ENCODE peak calls at places on chromosomes 1 and 21, in ten cellular contexts. D, O, K, T, B, L, Y, E, V and Q are unnamed samples.

GRCh38 chr1:209527993-209528392 is 55.5 kb upstream of the CAMK1G start:
- DNase-seq in D (peak; percentile 39), O (no peak), K (no peak), T (no peak), B (no peak), L (no peak), Y (no peak), E (no peak), V (no peak), Q (no peak)

GRCh38 chr1:198496216-198497143 is 44.0 kb downstream of the ATP6V1G3 start:
- DNase-seq in D (no peak), O (no peak), K (no peak), T (no peak), B (no peak), L (no peak), Y (no peak), E (no peak), V (no peak), Q (no peak)

GRCh38 chr1:4786061-4786460 is 131.7 kb downstream of the AJAP1 start:
- DNase-seq in D (no peak), O (no peak), K (no peak), T (no peak), B (no peak), L (no peak), Y (no peak), E (no peak), V (no peak), Q (no peak)

GRCh38 chr1:36913016-36913415 is 121.3 kb downstream of the GRIK3 start:
- DNase-seq in D (peak; percentile 63), O (no peak), K (no peak), T (no peak), B (no peak), L (no peak), Y (no peak), E (no peak), V (peak; percentile 37), Q (no peak)

GRCh38 chr1:168050880-168051279 is 85.8 kb downstream of the GPR161 start:
- DNase-seq in D (no peak), O (no peak), K (no peak), T (no peak), B (no peak), L (no peak), Y (no peak), E (no peak), V (no peak), Q (no peak)

GRCh38 chr21:38623552-38623951 is 125.3 kb upstream of the ERG start:
- DNase-seq in D (no peak), O (no peak), K (no peak), T (no peak), B (no peak), L (no peak), Y (no peak), E (no peak), V (no peak), Q (no peak)

GRCh38 chr21:17527240-17527639 is 14.4 kb downstream of the CXADR start:
- DNase-seq in D (no peak), O (no peak), K (no peak), T (peak; percentile 60), B (no peak), L (no peak), Y (no peak), E (no peak), V (peak; percentile 20), Q (no peak)

GRCh38 chr1:184422490-184423233 is 35.8 kb downstream of the C1orf21 start:
- DNase-seq in D (no peak), O (no peak), K (no peak), T (no peak), B (no peak), L (no peak), Y (no peak), E (no peak), V (no peak), Q (no peak)

GRCh38 chr1:190747643-190748186 is 270.1 kb upstream of the BRINP3 start:
- DNase-seq in D (no peak), O (peak; percentile 8), K (no peak), T (peak; percentile 23), B (no peak), L (no peak), Y (no peak), E (no peak), V (no peak), Q (no peak)

GRCh38 chr1:38991638-38992449 is 768 bp downstream of the AKIRIN1 start:
- DNase-seq in D (peak; percentile 44), O (no peak), K (peak; percentile 53), T (no peak), B (no peak), L (peak; percentile 78), Y (peak; percentile 8), E (no peak), V (no peak), Q (no peak)

GRCh38 chr1:29671446-29671845 is 435.1 kb downstream of the PTPRU start:
- DNase-seq in D (no peak), O (no peak), K (no peak), T (no peak), B (no peak), L (peak; percentile 45), Y (no peak), E (no peak), V (no peak), Q (no peak)

GRCh38 chr1:42957229-42957879 is 1.3 kb downstream of the SLC2A1 start:
- DNase-seq in D (no peak), O (no peak), K (no peak), T (no peak), B (no peak), L (no peak), Y (no peak), E (no peak), V (no peak), Q (no peak)